ENCODE peak calls at places on chromosome 19, in five cellular contexts. K, J, P, H and X are unnamed samples.

GRCh38 chr19:31255863-31256600 is 93.2 kb downstream of the TSHZ3 start:
- DNase-seq in K (no peak), J (peak), P (no peak), H (no peak), X (no peak)

GRCh38 chr19:58581227-58582141 is 8.3 kb upstream of the MZF1 start:
- DNase-seq in K (peak), J (peak), P (peak), H (no peak), X (peak)

GRCh38 chr19:18743281-18743825 is 47.8 kb downstream of the COMP start:
- DNase-seq in K (peak), J (no peak), P (no peak), H (no peak), X (no peak)

GRCh38 chr19:49064029-49064629 is 489 bp downstream of the NTF4 start:
- DNase-seq in K (no peak), J (no peak), P (no peak), H (no peak), X (no peak)

GRCh38 chr19:30228113-30228725 is 144.0 kb upstream of the ZNF536 start:
- DNase-seq in K (peak), J (peak), P (no peak), H (no peak), X (no peak)

GRCh38 chr19:11617207-11618062 is 20.2 kb downstream of the ZNF627 start:
- DNase-seq in K (no peak), J (no peak), P (no peak), H (no peak), X (no peak)

GRCh38 chr19:9672893-9673292 is 2.0 kb downstream of the ZNF562 start:
- DNase-seq in K (no peak), J (no peak), P (peak), H (no peak), X (no peak)

GRCh38 chr19:29277107-29277506 is 64.2 kb upstream of the UQCRFS1 start:
- DNase-seq in K (no peak), J (peak), P (no peak), H (peak), X (no peak)

GRCh38 chr19:39299404-39299803 is 3.2 kb downstream of the IFNL1 start:
- DNase-seq in K (no peak), J (no peak), P (no peak), H (no peak), X (no peak)

GRCh38 chr19:35247526-35248309 is 1.1 kb upstream of the LSR start:
- DNase-seq in K (peak), J (peak), P (peak), H (peak), X (peak)

GRCh38 chr19:43479226-43479625 is 13.8 kb upstream of the LYPD3 start:
- DNase-seq in K (no peak), J (no peak), P (no peak), H (no peak), X (no peak)

GRCh38 chr19:33125929-33126388 is 6.0 kb upstream of the WDR88 start:
- DNase-seq in K (peak), J (peak), P (peak), H (peak), X (peak)

GRCh38 chr19:2488942-2489731 is 13.2 kb downstream of the GADD45B start:
- DNase-seq in K (no peak), J (peak), P (no peak), H (no peak), X (no peak)

GRCh38 chr19:10567696-10568443 is 909 bp downstream of the CDKN2D start:
- DNase-seq in K (no peak), J (no peak), P (no peak), H (no peak), X (no peak)

GRCh38 chr19:56098731-56099577 is 22.1 kb downstream of the ZNF787 start:
- DNase-seq in K (no peak), J (no peak), P (no peak), H (no peak), X (no peak)

GRCh38 chr19:35046461-35046860 is 4.9 kb downstream of the HPN start:
- DNase-seq in K (no peak), J (no peak), P (no peak), H (no peak), X (no peak)

GRCh38 chr19:29687897-29688728 is 22.9 kb downstream of the PLEKHF1 start:
- DNase-seq in K (no peak), J (no peak), P (no peak), H (no peak), X (no peak)

GRCh38 chr19:51971624-51972023 is 15.0 kb downstream of the ZNF350 start:
- DNase-seq in K (no peak), J (no peak), P (no peak), H (no peak), X (no peak)

GRCh38 chr19:33438987-33439781 is 65.7 kb downstream of the CEBPG start:
- DNase-seq in K (no peak), J (no peak), P (no peak), H (no peak), X (no peak)

GRCh38 chr19:53903055-53903680 is 5.9 kb upstream of the CACNG7 start:
- DNase-seq in K (no peak), J (peak), P (peak), H (no peak), X (no peak)

GRCh38 chr19:18726417-18726767 is 42.9 kb downstream of the CRTC1 start:
- DNase-seq in K (no peak), J (no peak), P (no peak), H (no peak), X (no peak)

GRCh38 chr19:40219721-40220276 is 1.6 kb upstream of the TTC9B start:
- DNase-seq in K (no peak), J (no peak), P (no peak), H (no peak), X (no peak)

GRCh38 chr19:33301011-33301899 is 1.1 kb downstream of the CEBPA start:
- DNase-seq in K (no peak), J (peak), P (no peak), H (no peak), X (no peak)

GRCh38 chr19:34313188-34313587 is 51.8 kb upstream of the GPI start:
- DNase-seq in K (no peak), J (no peak), P (no peak), H (no peak), X (no peak)

GRCh38 chr19:31312004-31312403 is 37.2 kb downstream of the TSHZ3 start:
- DNase-seq in K (no peak), J (no peak), P (no peak), H (no peak), X (no peak)

GRCh38 chr19:32012886-32013635 is 332.3 kb upstream of the ZNF507 start:
- DNase-seq in K (no peak), J (peak), P (no peak), H (no peak), X (no peak)

GRCh38 chr19:17873661-17874422 is 2.1 kb downstream of the SLC5A5 start:
- DNase-seq in K (peak), J (peak), P (no peak), H (no peak), X (peak)

GRCh38 chr19:2475018-2475701 is 767 bp upstream of the GADD45B start:
- DNase-seq in K (peak), J (peak), P (no peak), H (no peak), X (no peak)

DNA sequence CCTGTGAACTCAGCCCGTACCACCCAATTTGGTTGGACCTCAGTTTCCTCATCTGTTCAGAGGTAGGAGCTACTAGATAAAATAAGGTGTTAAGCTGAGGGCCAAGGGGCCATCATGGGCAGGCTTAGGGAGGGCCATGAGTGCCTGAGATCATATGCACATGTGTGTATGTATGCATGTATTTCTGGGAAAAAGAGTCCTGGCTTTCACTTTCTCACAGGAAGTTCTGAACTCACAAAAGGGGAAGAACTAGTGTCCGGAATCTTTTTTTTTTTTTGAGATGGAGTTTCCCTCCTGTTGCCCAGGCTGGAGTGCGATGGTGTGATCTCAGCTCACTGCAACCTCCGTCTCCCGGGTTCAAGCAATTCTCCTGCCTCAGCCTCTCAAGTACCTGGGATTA is 18.9 kb downstream of the TGFB1 start:
- DNase-seq in K (no peak), J (no peak), P (no peak), H (no peak), X (no peak)
- TF ChIP-seq SUZ12 in K (no peak), J (no peak), P (no peak), H (no peak), X (no peak)

GRCh38 chr19:13043285-13043684 is 48.0 kb downstream of the NFIX start:
- DNase-seq in K (no peak), J (no peak), P (no peak), H (no peak), X (no peak)
- TF ChIP-seq SUZ12 in K (no peak), J (no peak), P (no peak), H (no peak), X (no peak)

GRCh38 chr19:42228640-42229039 is 8.5 kb downstream of the ZNF526 start:
- DNase-seq in K (no peak), J (no peak), P (no peak), H (no peak), X (no peak)
- TF ChIP-seq SUZ12 in K (no peak), J (no peak), P (no peak), H (no peak), X (no peak)

GRCh38 chr19:5850743-5851293 is 431 bp downstream of the FUT3 start:
- DNase-seq in K (no peak), J (no peak), P (no peak), H (no peak), X (no peak)
- TF ChIP-seq SUZ12 in K (no peak), J (no peak), P (no peak), H (no peak), X (no peak)

DNA sequence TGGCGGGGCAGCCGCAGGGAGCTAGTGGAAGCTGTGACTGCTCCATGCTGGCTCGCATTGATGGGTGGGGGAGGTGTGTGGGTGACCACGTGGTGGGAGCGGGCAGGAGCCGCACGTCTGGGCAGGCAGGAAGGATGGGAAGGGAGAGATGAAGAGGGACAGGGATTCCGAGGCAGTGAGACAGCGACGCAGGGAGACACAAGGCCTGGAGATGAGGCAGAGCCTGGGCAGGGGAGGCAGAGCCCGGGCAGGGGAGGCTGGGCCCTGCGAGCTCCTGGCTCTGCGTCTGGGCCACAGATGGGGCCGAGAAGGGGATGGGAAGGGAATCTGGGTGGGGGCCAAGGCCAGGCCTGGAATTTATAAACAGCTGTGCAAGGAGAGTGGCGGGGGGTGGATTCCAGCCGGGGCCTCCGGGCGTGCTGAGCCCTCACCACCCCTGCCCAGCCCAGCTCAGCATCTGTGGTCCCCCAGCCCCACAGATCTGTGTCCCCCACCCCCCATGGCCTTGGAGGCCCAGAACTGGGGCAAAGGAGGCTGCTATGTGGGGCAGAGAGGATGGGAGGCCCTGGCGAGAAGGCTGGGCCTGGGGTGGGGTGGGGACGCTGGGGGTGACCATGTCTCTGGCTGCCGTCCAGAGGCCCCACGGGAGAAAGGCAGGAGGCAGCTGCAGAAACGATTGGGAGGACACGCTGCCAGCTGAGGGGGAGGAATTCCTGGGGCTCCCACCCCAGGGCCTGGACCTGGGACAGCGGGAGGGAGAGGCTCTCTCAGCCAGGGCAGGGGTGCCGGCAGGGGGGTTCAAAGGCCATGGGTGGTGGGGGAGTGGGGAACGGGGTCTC is 6.0 kb downstream of the EHD2 start:
- DNase-seq in K (no peak), J (no peak), P (peak), H (no peak), X (no peak)
- TF ChIP-seq SUZ12 in K (no peak), J (no peak), P (no peak), H (no peak), X (no peak)

DNA sequence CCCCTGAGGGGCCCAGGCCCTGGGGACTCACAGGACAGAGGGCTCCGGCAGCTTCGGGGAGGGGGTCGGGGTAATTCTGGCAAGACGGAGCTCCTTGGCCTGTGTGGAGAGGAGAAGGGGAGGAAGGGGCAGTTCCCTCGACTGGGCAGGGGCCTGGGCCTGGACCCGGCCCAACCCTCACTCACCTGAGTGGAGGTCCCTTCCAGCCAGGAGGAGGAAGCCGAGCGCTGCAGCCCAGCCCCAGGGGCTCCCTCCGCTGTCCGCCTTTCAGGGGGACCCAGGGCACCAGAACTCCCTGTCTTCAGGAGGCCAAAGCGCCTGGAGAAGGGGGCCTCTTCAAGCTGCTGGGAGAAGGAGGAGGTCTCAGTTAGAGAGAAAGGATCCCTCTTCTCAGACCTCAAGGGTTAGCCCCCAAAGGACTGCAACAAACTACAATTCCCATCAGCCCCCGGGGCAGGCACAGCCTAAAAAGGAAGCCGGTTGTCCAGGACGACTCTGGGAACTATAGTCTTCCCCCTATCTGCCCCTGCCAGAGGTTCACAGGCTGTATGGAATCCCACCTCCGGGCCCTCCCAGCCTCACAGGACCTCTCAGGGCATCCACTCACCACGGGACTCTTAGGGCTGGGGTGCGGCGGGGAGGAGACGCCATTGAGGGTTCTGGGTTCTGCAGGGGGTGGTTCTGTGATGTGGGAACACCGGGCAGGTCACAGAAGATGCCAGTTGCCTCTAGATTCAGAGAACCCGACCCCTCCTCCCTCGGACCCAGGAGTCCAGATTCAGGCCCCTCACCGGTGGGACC is 19.8 kb downstream of the EPS8L1 start:
- DNase-seq in K (peak), J (peak), P (no peak), H (no peak), X (no peak)
- TF ChIP-seq SUZ12 in K (no peak), J (no peak), P (no peak), H (no peak), X (no peak)

DNA sequence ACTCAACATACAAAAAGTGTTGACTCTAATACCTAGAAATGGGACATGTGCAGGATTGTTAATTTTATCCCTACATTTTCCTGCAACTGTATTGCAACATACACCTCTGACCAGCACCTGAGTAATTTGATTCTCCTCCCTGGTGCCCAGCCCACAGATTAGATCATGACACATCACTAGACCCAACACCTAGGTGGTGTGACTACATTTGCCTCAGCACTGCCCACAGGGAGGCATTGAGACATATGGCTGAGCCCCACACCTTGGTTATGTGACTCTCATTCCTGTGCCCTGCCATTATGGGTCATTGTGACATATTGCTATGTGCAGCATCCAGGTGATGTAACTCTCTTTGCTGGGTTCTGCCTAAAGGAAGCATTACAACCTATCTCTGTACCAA is 13.2 kb upstream of the ZNF254 start:
- DNase-seq in K (no peak), J (no peak), P (no peak), H (no peak), X (no peak)
- TF ChIP-seq SUZ12 in K (no peak), J (no peak), P (no peak), H (no peak), X (no peak)

GRCh38 chr19:50465986-50466771 is 10.1 kb upstream of the EMC10 start:
- DNase-seq in K (peak), J (peak), P (peak), H (no peak), X (no peak)
- TF ChIP-seq SUZ12 in K (no peak), J (no peak), P (no peak), H (no peak), X (no peak)

DNA sequence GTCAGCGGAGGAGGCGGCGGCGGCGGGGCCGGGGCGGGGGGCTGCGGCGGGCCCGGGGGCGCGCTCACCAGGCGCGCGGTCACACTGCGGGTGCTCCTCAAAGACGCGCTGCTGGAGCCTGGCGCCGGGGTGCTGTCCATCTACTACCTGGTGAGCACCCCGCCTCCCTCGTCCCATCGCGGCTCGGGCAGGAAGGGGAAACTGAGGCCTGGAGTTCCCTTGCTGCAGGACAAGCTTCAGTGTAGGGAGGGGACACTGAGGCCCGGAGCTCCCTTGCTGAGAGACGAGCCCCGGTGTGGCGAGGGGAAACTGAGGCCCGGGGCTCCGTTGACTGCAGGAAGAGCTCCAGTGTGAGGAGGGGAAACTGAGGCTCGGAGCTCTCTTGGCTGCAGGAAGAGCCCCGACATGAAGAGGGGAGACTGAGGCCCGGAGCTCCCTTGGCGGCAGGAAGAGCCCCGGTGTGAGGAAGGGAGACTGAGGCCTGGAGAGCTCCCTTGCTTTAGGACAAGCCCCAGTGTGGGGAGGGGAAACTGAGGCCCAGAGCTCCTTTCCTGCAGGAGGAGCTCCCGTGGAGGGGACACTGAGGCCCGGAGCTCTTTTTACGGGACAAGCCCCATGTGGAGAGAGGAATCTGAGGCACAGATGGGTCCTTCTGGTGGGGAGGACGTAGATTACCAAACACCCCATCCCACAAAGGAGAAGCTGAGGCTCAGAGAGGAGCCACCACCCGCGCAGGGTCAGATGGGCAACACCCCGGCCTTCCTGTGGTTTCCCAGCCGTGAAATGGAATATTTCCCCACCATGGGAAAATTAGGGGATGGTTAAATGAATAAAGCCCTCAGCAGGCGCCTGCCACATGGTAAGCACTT is 717 bp downstream of the MPND start:
- DNase-seq in K (no peak), J (no peak), P (no peak), H (no peak), X (no peak)
- TF ChIP-seq SUZ12 in K (no peak), J (no peak), P (no peak), H (no peak), X (no peak)

DNA sequence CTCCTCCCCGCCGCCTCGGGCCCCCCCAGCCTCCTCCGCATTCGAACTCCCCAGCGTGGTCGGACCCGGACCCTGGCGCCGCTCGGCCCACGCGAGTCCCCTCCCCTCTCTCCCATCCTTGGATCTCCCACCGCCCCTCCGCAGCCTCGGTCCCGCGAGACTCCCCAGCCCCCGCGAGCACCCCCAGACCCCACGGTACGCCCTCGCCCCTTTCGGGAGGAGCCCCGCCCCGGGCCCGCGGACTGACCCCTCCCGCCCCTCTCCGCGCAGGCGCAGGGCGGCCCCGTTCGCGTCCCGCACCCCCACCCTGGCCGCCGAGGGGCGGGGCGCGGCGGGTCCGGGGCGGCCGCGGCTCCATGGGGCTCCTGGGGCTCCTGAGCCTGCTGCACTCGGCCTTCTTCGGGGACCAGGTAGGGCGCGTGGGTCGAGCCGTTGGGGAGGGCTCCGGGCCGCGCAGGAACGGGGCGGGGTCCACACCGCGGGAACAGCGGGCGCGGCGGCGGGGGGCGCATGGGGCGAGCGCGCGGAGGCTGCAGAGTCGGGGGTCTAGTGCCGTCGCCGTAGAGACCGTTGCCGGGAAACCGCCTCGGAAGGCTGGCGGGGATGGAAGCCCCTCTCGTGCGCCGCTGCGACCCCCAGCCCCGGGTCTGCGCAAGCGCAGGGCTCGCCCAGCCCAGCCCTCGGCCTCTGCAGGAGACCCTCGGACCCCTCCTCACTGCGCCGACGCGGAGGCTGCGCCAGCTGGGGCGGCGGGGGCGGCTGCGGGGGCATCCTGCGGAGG is 3.8 kb upstream of the APC2 start:
- DNase-seq in K (peak), J (peak), P (no peak), H (no peak), X (no peak)
- TF ChIP-seq SUZ12 in K (no peak), J (no peak), P (no peak), H (no peak), X (no peak)